ENCODE peak calls at places on chromosome 18, in four cellular contexts. One of them, this sample, is unnamed.

GRCh38 chr18:66328280-66328947 is 275.5 kb downstream of the CDH19 start:
- DNase-seq in activated naive CD4-positive, alpha-beta T cell: no peak
- DNase-seq in pons: no peak
- DNase-seq in SHP77: no peak
- DNase-seq in this sample: no peak

GRCh38 chr18:68150976-68151375 is 563.9 kb downstream of the TMX3 start:
- DNase-seq in pons: no peak
- DNase-seq in SHP77: peak
- DNase-seq in activated naive CD4-positive, alpha-beta T cell: no peak
- DNase-seq in this sample: no peak

GRCh38 chr18:36441426-36441870 is 143.9 kb downstream of the FHOD3 start:
- DNase-seq in pons: no peak
- DNase-seq in SHP77: no peak
- DNase-seq in activated naive CD4-positive, alpha-beta T cell: no peak
- DNase-seq in this sample: no peak

GRCh38 chr18:10038268-10038667 is 124.5 kb downstream of the VAPA start:
- DNase-seq in activated naive CD4-positive, alpha-beta T cell: no peak
- DNase-seq in pons: no peak
- DNase-seq in SHP77: no peak
- DNase-seq in this sample: no peak

GRCh38 chr18:80254971-80255500 is 7.7 kb upstream of the PARD6G start:
- DNase-seq in activated naive CD4-positive, alpha-beta T cell: no peak
- DNase-seq in SHP77: no peak
- DNase-seq in pons: no peak
- DNase-seq in this sample: no peak

GRCh38 chr18:48020337-48021250 is 90.1 kb upstream of the SMAD2 start:
- DNase-seq in SHP77: no peak
- DNase-seq in pons: no peak
- DNase-seq in activated naive CD4-positive, alpha-beta T cell: no peak
- DNase-seq in this sample: no peak

GRCh38 chr18:40529478-40529877 is 1425.6 kb upstream of the PIK3C3 start:
- DNase-seq in activated naive CD4-positive, alpha-beta T cell: no peak
- DNase-seq in SHP77: no peak
- DNase-seq in pons: no peak
- DNase-seq in this sample: no peak

GRCh38 chr18:32049393-32050161 is 31.0 kb downstream of the RNF125 start:
- DNase-seq in pons: peak
- DNase-seq in SHP77: no peak
- DNase-seq in activated naive CD4-positive, alpha-beta T cell: no peak
- DNase-seq in this sample: no peak

GRCh38 chr18:79784071-79784913 is 13.4 kb upstream of the KCNG2 start:
- DNase-seq in pons: no peak
- DNase-seq in activated naive CD4-positive, alpha-beta T cell: no peak
- DNase-seq in SHP77: no peak
- DNase-seq in this sample: peak

GRCh38 chr18:56709463-56709862 is 58.3 kb downstream of the WDR7 start:
- DNase-seq in activated naive CD4-positive, alpha-beta T cell: no peak
- DNase-seq in pons: peak
- DNase-seq in SHP77: peak
- DNase-seq in this sample: no peak